ENCODE peak calls at places on chromosomes 16 and 17, in nine cellular contexts. Z is fibroblast of the aortic adventitia, Y is cardiac fibroblast, H is left ventricle myocardium inferior, R is aorta, L is mucosa of descending colon, A is left lung, S is astrocyte of the cerebellum, P is uterus. E is an unnamed sample.

GRCh38 chr16:74437-75318 is 2.2 kb upstream of the RHBDF1 start:
- DNase-seq in Z (no peak), Y (no peak), H (no peak), R (no peak), L (no peak), A (no peak), S (no peak), P (no peak), E (no peak)

GRCh38 chr17:48003686-48004120 is 32.8 kb downstream of the CDK5RAP3 start:
- DNase-seq in Z (no peak), Y (no peak), H (no peak), R (no peak), L (no peak), A (no peak), S (no peak), P (no peak), E (no peak)

GRCh38 chr17:48586355-48586924 is 3.6 kb downstream of the HOXB3 start:
- DNase-seq in Z (no peak), Y (no peak), H (no peak), R (no peak), L (no peak), A (no peak), S (no peak), P (no peak), E (no peak)

GRCh38 chr17:77434136-77435114 is 293.7 kb downstream of the SEC14L1 start:
- DNase-seq in Z (no peak), Y (no peak), H (no peak), R (no peak), L (no peak), A (no peak), S (no peak), P (no peak), E (no peak)

GRCh38 chr17:56595831-56596740 is 2.6 kb downstream of the NOG start:
- DNase-seq in Z (no peak), Y (no peak), H (no peak), R (no peak), L (no peak), A (no peak), S (no peak), P (no peak), E (no peak)

GRCh38 chr16:12171206-12171605 is 194.7 kb downstream of the SNX29 start:
- DNase-seq in Z (no peak), Y (no peak), H (no peak), R (no peak), L (no peak), A (no peak), S (no peak), P (no peak), E (no peak)

GRCh38 chr16:1338119-1338730 is 4.8 kb downstream of the BAIAP3 start:
- DNase-seq in Z (no peak), Y (no peak), H (no peak), R (no peak), L (peak), A (no peak), S (no peak), P (no peak), E (peak)

GRCh38 chr17:75891605-75892555 is 4.9 kb downstream of the TRIM65 start:
- DNase-seq in Z (no peak), Y (no peak), H (no peak), R (peak), L (no peak), A (no peak), S (no peak), P (no peak), E (no peak)

GRCh38 chr17:77417575-77417974 is 276.8 kb downstream of the SEC14L1 start:
- DNase-seq in Z (no peak), Y (no peak), H (no peak), R (no peak), L (no peak), A (no peak), S (no peak), P (no peak), E (no peak)

GRCh38 chr16:86882586-86883280 is 304.4 kb downstream of the FOXL1 start:
- DNase-seq in Z (peak), Y (peak), H (peak), R (peak), L (no peak), A (no peak), S (peak), P (no peak), E (peak)

GRCh38 chr17:45973099-45973838 is 25.8 kb upstream of the STH start:
- DNase-seq in Z (no peak), Y (no peak), H (peak), R (no peak), L (peak), A (no peak), S (no peak), P (no peak), E (peak)

GRCh38 chr17:45061606-45062205 is 589 bp downstream of the NMT1 start:
- DNase-seq in Z (no peak), Y (no peak), H (no peak), R (no peak), L (no peak), A (no peak), S (no peak), P (no peak), E (no peak)

GRCh38 chr17:50920041-50920410 is 53.9 kb upstream of the TOB1 start:
- DNase-seq in Z (no peak), Y (no peak), H (no peak), R (no peak), L (no peak), A (no peak), S (no peak), P (no peak), E (no peak)

GRCh38 chr16:17227278-17227677 is 243.5 kb downstream of the XYLT1 start:
- DNase-seq in Z (no peak), Y (no peak), H (no peak), R (no peak), L (no peak), A (no peak), S (no peak), P (no peak), E (no peak)

GRCh38 chr17:36505171-36505570 is 18.7 kb downstream of the ZNHIT3 start:
- DNase-seq in Z (no peak), Y (no peak), H (no peak), R (no peak), L (no peak), A (no peak), S (no peak), P (no peak), E (no peak)

GRCh38 chr16:78926723-78927200 is 673.8 kb downstream of the MAF start:
- DNase-seq in Z (no peak), Y (no peak), H (no peak), R (no peak), L (no peak), A (no peak), S (no peak), P (no peak), E (no peak)

GRCh38 chr17:4485676-4486646 is 12.7 kb upstream of the SPNS2 start:
- DNase-seq in Z (no peak), Y (no peak), H (no peak), R (no peak), L (peak), A (no peak), S (no peak), P (no peak), E (no peak)

GRCh38 chr17:18261146-18261515 is 669 bp downstream of the MIEF2 start:
- DNase-seq in Z (peak), Y (peak), H (peak), R (peak), L (peak), A (peak), S (no peak), P (peak), E (peak)

GRCh38 chr16:85991425-85991824 is 92.5 kb downstream of the IRF8 start:
- DNase-seq in Z (no peak), Y (no peak), H (no peak), R (no peak), L (no peak), A (no peak), S (no peak), P (no peak), E (no peak)

GRCh38 chr16:4944333-4945281 is 7.7 kb upstream of the PPL start:
- DNase-seq in Z (peak), Y (peak), H (peak), R (peak), L (peak), A (peak), S (peak), P (peak), E (peak)

GRCh38 chr16:23608194-23608593 is 12.1 kb upstream of the NDUFAB1 start:
- DNase-seq in Z (peak), Y (peak), H (no peak), R (no peak), L (no peak), A (no peak), S (peak), P (no peak), E (no peak)

GRCh38 chr17:83185023-83186002 is 105.9 kb downstream of the METRNL start:
- DNase-seq in Z (no peak), Y (no peak), H (no peak), R (peak), L (no peak), A (peak), S (no peak), P (no peak), E (peak)

GRCh38 chr16:30121741-30122620 is 1.0 kb downstream of the MAPK3 start:
- DNase-seq in Z (peak), Y (peak), H (peak), R (peak), L (peak), A (peak), S (no peak), P (peak), E (peak)

GRCh38 chr16:10859650-10860049 is 17.4 kb upstream of the CIITA start:
- DNase-seq in Z (no peak), Y (no peak), H (no peak), R (no peak), L (no peak), A (no peak), S (no peak), P (no peak), E (no peak)

DNA sequence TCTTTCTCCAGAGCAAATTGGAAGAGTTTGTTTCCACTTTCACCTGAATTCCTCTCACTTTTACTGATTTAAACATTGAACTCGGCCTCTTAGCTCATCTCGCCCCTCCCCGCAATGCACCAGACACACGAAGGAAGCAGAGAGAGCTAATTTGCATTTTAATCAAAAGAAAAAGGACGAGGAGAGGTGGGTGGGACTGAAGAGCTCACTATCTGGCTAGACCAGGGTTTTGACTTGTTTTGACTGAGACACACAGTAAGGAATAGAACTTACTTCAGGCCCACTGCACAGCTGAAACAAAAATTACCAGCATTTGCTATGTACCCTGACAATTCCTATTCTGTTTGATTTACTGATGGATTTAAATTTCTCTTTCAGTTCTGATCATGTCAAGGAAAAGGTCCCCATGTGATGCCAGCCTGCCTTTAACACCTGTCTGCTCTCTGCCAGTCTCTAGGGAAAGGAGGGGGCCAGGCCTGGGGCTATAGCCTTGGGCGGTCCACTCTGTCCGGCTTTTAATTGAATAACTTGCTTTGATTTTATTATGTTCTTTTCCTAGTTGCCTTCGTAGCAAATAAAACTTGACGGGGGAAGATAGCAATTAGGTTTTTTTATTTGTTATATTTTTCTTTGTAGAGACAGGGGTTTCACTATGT is 47.4 kb downstream of the ABAT start:
- DNase-seq in Z (no peak), Y (no peak), H (no peak), R (no peak), L (no peak), A (no peak), S (no peak), P (no peak), E (peak)
- H3K4me3 ChIP-seq in Z (no peak), Y (no peak), H (no peak), R (no peak), L (no peak), A (no peak), S (no peak), P (no peak), E (no peak)

GRCh38 chr17:57735230-57735629 is 9.9 kb downstream of the CCDC182 start:
- DNase-seq in Z (no peak), Y (no peak), H (no peak), R (no peak), L (no peak), A (no peak), S (no peak), P (no peak), E (no peak)
- H3K4me3 ChIP-seq in Z (no peak), Y (no peak), H (no peak), R (no peak), L (no peak), A (no peak), S (no peak), P (no peak), E (no peak)

GRCh38 chr17:73168667-73169066 is 3.9 kb downstream of the SSTR2 start:
- DNase-seq in Z (no peak), Y (no peak), H (no peak), R (no peak), L (no peak), A (no peak), S (no peak), P (no peak), E (no peak)

GRCh38 chr17:73165616-73166404 is 1.0 kb downstream of the SSTR2 start:
- DNase-seq in Z (peak), Y (no peak), H (no peak), R (no peak), L (no peak), A (no peak), S (no peak), P (no peak), E (no peak)

GRCh38 chr17:73163043-73163442 is 1.8 kb upstream of the SSTR2 start:
- DNase-seq in Z (no peak), Y (no peak), H (no peak), R (no peak), L (no peak), A (no peak), S (no peak), P (no peak), E (no peak)

GRCh38 chr17:73170324-73170723 is 5.5 kb downstream of the SSTR2 start:
- DNase-seq in Z (no peak), Y (no peak), H (no peak), R (no peak), L (no peak), A (no peak), S (no peak), P (no peak), E (no peak)

GRCh38 chr17:73166731-73167581 is 2.1 kb downstream of the SSTR2 start:
- DNase-seq in Z (peak), Y (no peak), H (no peak), R (no peak), L (no peak), A (no peak), S (no peak), P (no peak), E (no peak)
- H3K4me3 ChIP-seq in Z (peak), Y (no peak), H (peak), R (no peak), L (no peak), A (peak), S (peak), P (no peak), E (no peak)

GRCh38 chr17:63476857-63477470 is at the start of gene ACE:
- DNase-seq in Z (no peak), Y (no peak), H (peak), R (no peak), L (peak), A (no peak), S (no peak), P (no peak), E (peak)
- H3K4me3 ChIP-seq in Z (peak), Y (peak), H (peak), R (peak), L (peak), A (peak), S (peak), P (peak), E (no peak)

DNA sequence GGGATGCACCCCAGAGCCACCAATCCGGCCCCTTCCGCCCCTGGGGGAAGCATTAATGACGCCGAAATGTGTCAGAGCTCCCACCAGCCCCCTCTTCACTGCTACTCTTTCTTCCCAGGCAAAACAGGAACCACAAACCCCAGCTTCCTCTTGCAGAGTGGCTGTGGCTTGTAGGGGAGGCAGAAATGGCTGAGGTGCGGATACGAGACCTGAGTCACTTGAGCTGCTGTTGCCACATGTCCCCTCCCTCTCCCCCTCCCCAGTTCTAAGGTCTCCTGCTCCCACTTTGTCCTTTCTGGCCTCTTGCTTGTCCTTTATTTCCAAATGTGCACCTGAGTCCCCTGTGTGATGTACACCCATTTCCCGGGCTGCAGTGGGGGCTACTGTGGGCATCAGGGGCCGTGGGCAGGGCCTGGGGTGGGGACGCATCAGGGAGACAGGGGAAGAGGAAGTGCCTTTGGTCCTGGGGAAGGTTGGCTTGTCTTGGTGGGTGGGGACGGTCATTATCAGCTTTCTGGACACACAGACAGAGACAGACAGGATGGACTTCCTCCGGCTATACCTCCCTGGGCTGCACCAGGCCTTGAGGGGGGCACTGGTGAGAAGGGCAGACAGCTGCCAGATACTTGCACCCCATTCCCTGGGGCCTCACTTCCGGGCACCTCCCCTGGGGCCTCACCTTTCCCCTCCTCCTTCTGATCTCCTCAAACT is at the start of gene APOBR:
- DNase-seq in Z (no peak), Y (no peak), H (peak), R (peak), L (peak), A (peak), S (no peak), P (no peak), E (no peak)
- H3K4me3 ChIP-seq in Z (no peak), Y (no peak), H (peak), R (no peak), L (peak), A (peak), S (no peak), P (no peak), E (no peak)

E was measured in body of pancreas.